ENCODE peak calls at places on chromosome 4, in five cellular contexts. One of them, this sample, is unnamed.

GRCh38 chr4:117135634-117136354 is 50.4 kb upstream of the TRAM1L1 start:
- DNase-seq in GM12892: no peak
- DNase-seq in sciatic nerve: no peak
- DNase-seq in adrenal gland: no peak
- DNase-seq in fibroblast of mammary gland: no peak
- DNase-seq in this sample: no peak

GRCh38 chr4:10015140-10015753 is 6.0 kb downstream of the SLC2A9 start:
- DNase-seq in GM12892: no peak
- DNase-seq in sciatic nerve: no peak
- DNase-seq in adrenal gland: peak
- DNase-seq in fibroblast of mammary gland: peak
- DNase-seq in this sample: peak

GRCh38 chr4:122142687-122143086 is 9.4 kb upstream of the BLTP1 start:
- DNase-seq in GM12892: no peak
- DNase-seq in sciatic nerve: no peak
- DNase-seq in adrenal gland: no peak
- DNase-seq in fibroblast of mammary gland: no peak
- DNase-seq in this sample: no peak

GRCh38 chr4:2691952-2692435 is 64.1 kb downstream of the TNIP2 start:
- DNase-seq in GM12892: no peak
- DNase-seq in sciatic nerve: no peak
- DNase-seq in adrenal gland: no peak
- DNase-seq in fibroblast of mammary gland: no peak
- DNase-seq in this sample: no peak

GRCh38 chr4:37471971-37472370 is 214.2 kb downstream of the RELL1 start:
- DNase-seq in GM12892: no peak
- DNase-seq in sciatic nerve: no peak
- DNase-seq in adrenal gland: no peak
- DNase-seq in fibroblast of mammary gland: no peak
- DNase-seq in this sample: no peak

GRCh38 chr4:74395633-74396032 is 30.7 kb downstream of the EREG start:
- DNase-seq in GM12892: no peak
- DNase-seq in sciatic nerve: no peak
- DNase-seq in adrenal gland: no peak
- DNase-seq in fibroblast of mammary gland: peak
- DNase-seq in this sample: no peak

GRCh38 chr4:92381640-92382039 is 77.9 kb downstream of the GRID2 start:
- DNase-seq in GM12892: no peak
- DNase-seq in sciatic nerve: no peak
- DNase-seq in adrenal gland: no peak
- DNase-seq in fibroblast of mammary gland: peak
- DNase-seq in this sample: no peak

GRCh38 chr4:3179126-3179706 is 69.7 kb upstream of the MSANTD1 start:
- DNase-seq in GM12892: no peak
- DNase-seq in sciatic nerve: no peak
- DNase-seq in adrenal gland: no peak
- DNase-seq in fibroblast of mammary gland: no peak
- DNase-seq in this sample: no peak

GRCh38 chr4:72295966-72296557 is 264.3 kb downstream of the NPFFR2 start:
- DNase-seq in GM12892: no peak
- DNase-seq in sciatic nerve: no peak
- DNase-seq in adrenal gland: no peak
- DNase-seq in fibroblast of mammary gland: peak
- DNase-seq in this sample: peak

GRCh38 chr4:74794341-74794801 is at the start of gene BTC:
- DNase-seq in GM12892: no peak
- DNase-seq in sciatic nerve: no peak
- DNase-seq in adrenal gland: peak
- DNase-seq in fibroblast of mammary gland: peak
- DNase-seq in this sample: no peak

GRCh38 chr4:38311495-38311894 is 351.3 kb downstream of the PTTG2 start:
- DNase-seq in GM12892: no peak
- DNase-seq in sciatic nerve: no peak
- DNase-seq in adrenal gland: no peak
- DNase-seq in fibroblast of mammary gland: no peak
- DNase-seq in this sample: no peak

GRCh38 chr4:118284169-118284568 is 68.6 kb downstream of the PRSS12 start:
- DNase-seq in GM12892: no peak
- DNase-seq in sciatic nerve: no peak
- DNase-seq in adrenal gland: no peak
- DNase-seq in fibroblast of mammary gland: peak
- DNase-seq in this sample: no peak

GRCh38 chr4:187380181-187380581 is 615.4 kb upstream of the ZFP42 start:
- DNase-seq in GM12892: no peak
- DNase-seq in sciatic nerve: no peak
- DNase-seq in adrenal gland: no peak
- DNase-seq in fibroblast of mammary gland: peak
- DNase-seq in this sample: peak

GRCh38 chr4:151730003-151730559 is 30.7 kb downstream of the GATB start:
- DNase-seq in GM12892: no peak
- DNase-seq in sciatic nerve: no peak
- DNase-seq in adrenal gland: no peak
- DNase-seq in fibroblast of mammary gland: peak
- DNase-seq in this sample: peak

This sample was measured in iPS DF 19.7.